ENCODE peak calls at places on chromosomes 13 and 19, in eight cellular contexts. E is effector memory CD4-positive, alpha-beta T cell; Y is lower leg skin; C is suprapubic skin; D is small intestine; J is GM12878; H is choroid plexus epithelial cell; V is neuronal stem cell. P is an unnamed sample.

GRCh38 chr13:40410315-40410714 is 256.1 kb downstream of the FOXO1 start:
- DNase-seq in C (no peak), Y (no peak), H (no peak), E (no peak), V (no peak), J (no peak), D (no peak), P (no peak)

GRCh38 chr13:112348642-112349345 is 27.4 kb upstream of the SPACA7 start:
- DNase-seq in E (no peak), J (no peak), H (no peak), D (no peak), Y (no peak), C (peak; percentile 43), V (no peak), P (no peak)

GRCh38 chr13:85261757-85262346 is 537.4 kb downstream of the SLITRK6 start:
- DNase-seq in E (no peak), C (no peak), V (no peak), D (no peak), H (peak; percentile 57), J (no peak), Y (no peak), P (peak; percentile 15)

GRCh38 chr19:51065221-51065960 is 499 bp upstream of the KLK13 start:
- DNase-seq in H (no peak), E (no peak), J (no peak), V (no peak), Y (no peak), D (no peak), C (no peak), P (no peak)

GRCh38 chr13:24618219-24618955 is 61.8 kb upstream of the ATP12A start:
- DNase-seq in J (peak; percentile 40), Y (no peak), H (no peak), V (no peak), C (no peak), E (peak; percentile 48), D (peak; percentile 68), P (no peak)

GRCh38 chr13:20391597-20392452 is 133.8 kb downstream of the CRYL1 start:
- DNase-seq in C (no peak), V (no peak), D (no peak), E (no peak), J (no peak), H (no peak), Y (no peak), P (no peak)

GRCh38 chr13:100497394-100497793 is 91.2 kb downstream of the GGACT start:
- DNase-seq in D (no peak), E (no peak), H (peak; percentile 87), Y (no peak), C (no peak), V (no peak), J (no peak), P (peak; percentile 71)

GRCh38 chr19:35841961-35842595 is 10.2 kb downstream of the NPHS1 start:
- DNase-seq in H (no peak), C (no peak), J (no peak), E (no peak), Y (no peak), V (no peak), D (no peak), P (no peak)

GRCh38 chr19:1315470-1316166 is 29.9 kb downstream of the EFNA2 start:
- DNase-seq in C (no peak), H (peak; percentile 59), J (no peak), Y (no peak), V (no peak), E (no peak), D (peak; percentile 62), P (peak; percentile 33)

GRCh38 chr19:48835734-48836088 is 580 bp downstream of the HSD17B14 start:
- DNase-seq in D (peak; percentile 93), Y (peak; percentile 97), J (peak; percentile 82), V (peak; percentile 90), C (peak; percentile 98), E (peak; percentile 84), H (peak; percentile 90), P (peak; percentile 70)
- H3K4me3 ChIP-seq in D (no peak overlapping the region), Y (no peak overlapping the region), J (peak overlapping the region; percentile 72), V (peak overlapping the region; percentile 86), C (peak overlapping the region; percentile 47), E (peak overlapping the region; percentile 18), H (peak overlapping the region; percentile 74), P (peak overlapping the region; percentile 49)

DNA sequence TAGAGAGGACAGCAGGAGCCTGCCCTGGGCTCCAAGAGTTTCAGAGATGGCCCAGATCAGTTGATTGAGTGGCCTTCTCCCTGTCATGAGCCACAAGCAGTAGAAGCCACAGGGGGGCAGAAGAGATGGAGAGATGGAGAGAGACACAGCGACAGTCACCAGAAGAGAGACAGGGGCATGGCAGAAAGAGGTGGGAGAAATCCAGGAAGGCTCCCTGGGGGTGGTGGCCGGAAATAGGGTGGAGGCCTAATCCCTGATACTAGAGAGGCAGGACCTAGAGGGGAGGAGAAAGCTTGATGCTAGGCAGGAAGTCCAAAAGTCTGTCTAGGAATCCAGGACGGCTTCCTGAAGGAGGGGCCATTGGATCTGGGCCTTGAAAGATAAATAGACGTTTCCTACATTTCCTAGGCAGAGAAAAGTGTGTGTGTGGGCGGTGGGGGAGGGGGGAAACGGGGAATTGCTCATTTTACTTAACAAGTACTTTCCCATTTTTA is 9.6 kb upstream of the TPM4 start:
- DNase-seq in E (no peak), J (no peak), C (no peak), H (no peak), V (no peak), Y (no peak), D (peak; percentile 86), P (no peak)
- H3K4me3 ChIP-seq in E (no peak overlapping the region), J (no peak overlapping the region), C (peak overlapping the region; percentile 51), H (no peak overlapping the region), V (no peak overlapping the region), Y (no peak overlapping the region), D (no peak overlapping the region), P (no peak overlapping the region)

GRCh38 chr19:16944626-16945363 is 56.0 kb downstream of the F2RL3 start:
- DNase-seq in H (no peak), E (no peak), J (no peak), Y (no peak), D (no peak), C (peak; percentile 44), V (no peak), P (no peak)
- H3K4me3 ChIP-seq in H (no peak overlapping the region), E (no peak overlapping the region), J (no peak overlapping the region), Y (no peak overlapping the region), D (no peak overlapping the region), C (no peak overlapping the region), V (no peak overlapping the region), P (no peak overlapping the region)

GRCh38 chr13:44024496-44025155 is 144.9 kb downstream of the LACC1 start:
- DNase-seq in D (no peak), C (no peak), Y (no peak), J (no peak), H (no peak), V (no peak), E (no peak), P (no peak)
- H3K4me3 ChIP-seq in D (no peak overlapping the region), C (no peak overlapping the region), Y (no peak overlapping the region), J (no peak overlapping the region), H (no peak overlapping the region), V (no peak overlapping the region), E (no peak overlapping the region), P (no peak overlapping the region)

GRCh38 chr13:98449273-98449672 is 127.6 kb downstream of the STK24 start:
- DNase-seq in V (no peak), J (no peak), E (no peak), C (no peak), Y (no peak), D (no peak), H (no peak), P (no peak)
- H3K4me3 ChIP-seq in V (no peak overlapping the region), J (no peak overlapping the region), E (no peak overlapping the region), C (no peak overlapping the region), Y (no peak overlapping the region), D (no peak overlapping the region), H (no peak overlapping the region), P (no peak overlapping the region)

GRCh38 chr19:41427647-41428480 is 690 bp upstream of the B3GNT8 start:
- DNase-seq in J (no peak), V (no peak), C (no peak), Y (no peak), D (peak; percentile 69), E (peak; percentile 61), H (peak; percentile 22), P (no peak)
- H3K4me3 ChIP-seq in J (peak overlapping the region; percentile 32), V (peak overlapping the region; percentile 12), C (peak overlapping the region; percentile 57), Y (no peak overlapping the region), D (peak overlapping the region; percentile 31), E (peak overlapping the region; percentile 55), H (peak overlapping the region; percentile 51), P (peak overlapping the region; percentile 20)

DNA sequence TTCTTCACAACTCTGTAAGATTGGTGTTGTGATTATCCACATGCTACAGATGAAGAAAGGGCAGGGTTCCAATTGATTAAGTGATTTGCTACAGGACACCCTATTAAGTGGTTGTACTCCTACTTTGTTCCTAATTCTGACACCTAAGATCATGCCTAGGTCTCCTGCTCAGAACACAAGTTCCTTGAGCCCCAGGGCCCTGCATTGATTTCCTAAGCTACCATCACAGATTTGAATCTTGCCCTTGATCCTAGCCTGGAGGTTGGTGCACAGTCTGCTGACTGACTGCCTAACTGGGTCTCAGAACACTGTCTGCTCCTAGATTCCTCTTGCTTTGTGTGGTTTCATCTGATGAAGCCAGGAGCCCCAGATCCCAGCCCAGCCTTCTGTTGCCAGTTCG is 19.6 kb upstream of the WDFY2 start:
- DNase-seq in C (no peak), V (no peak), E (no peak), J (no peak), H (no peak), D (no peak), Y (no peak), P (no peak)
- H3K4me3 ChIP-seq in C (no peak overlapping the region), V (no peak overlapping the region), E (no peak overlapping the region), J (no peak overlapping the region), H (no peak overlapping the region), D (no peak overlapping the region), Y (no peak overlapping the region), P (no peak overlapping the region)

DNA sequence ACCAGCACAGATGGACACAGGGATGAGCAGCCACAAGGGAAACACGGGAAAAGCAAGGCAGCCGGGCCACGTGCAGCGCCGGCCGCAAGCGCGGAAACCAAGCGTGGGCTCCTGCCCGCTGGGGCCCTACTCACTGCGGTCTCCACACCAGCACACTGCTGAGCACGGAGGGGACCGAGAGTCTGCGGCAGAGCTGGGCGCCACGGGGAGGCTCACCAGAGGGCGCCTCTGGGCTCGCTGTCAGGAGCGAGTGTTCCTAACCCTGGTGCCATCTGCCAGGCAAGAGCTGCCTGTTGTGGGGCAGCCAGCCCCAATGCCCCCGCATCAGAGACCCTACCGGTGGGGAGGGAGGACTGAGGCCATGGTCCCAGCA is 26.5 kb downstream of the MPND start:
- DNase-seq in J (no peak), C (no peak), E (peak; percentile 60), Y (no peak), H (peak; percentile 32), V (no peak), D (peak; percentile 71), P (peak; percentile 40)
- H3K4me3 ChIP-seq in J (peak overlapping the region; percentile 71), C (peak overlapping the region; percentile 38), E (peak overlapping the region; percentile 76), Y (no peak overlapping the region), H (no peak overlapping the region), V (no peak overlapping the region), D (no peak overlapping the region), P (no peak overlapping the region)